ENCODE peak calls at places on chromosomes 7 and 10, in eight cellular contexts. One of them, this sample, is unnamed.

GRCh38 chr7:55557666-55558188 is 14.6 kb downstream of the VOPP1 start:
- DNase-seq in LNCaP clone FGC: no peak
- DNase-seq in epithelial cell of esophagus: no peak
- DNase-seq in cardiac fibroblast: no peak
- DNase-seq in AG10803: no peak
- DNase-seq in Panc1: no peak
- DNase-seq in astrocyte of the spinal cord: no peak
- DNase-seq in foreskin fibroblast: no peak
- DNase-seq in this sample: peak

GRCh38 chr7:90749774-90750173 is 153.7 kb downstream of the CDK14 start:
- DNase-seq in foreskin fibroblast: peak
- DNase-seq in cardiac fibroblast: peak
- DNase-seq in LNCaP clone FGC: no peak
- DNase-seq in AG10803: peak
- DNase-seq in epithelial cell of esophagus: peak
- DNase-seq in astrocyte of the spinal cord: no peak
- DNase-seq in Panc1: no peak
- DNase-seq in this sample: no peak

GRCh38 chr7:2170576-2171521 is 61.9 kb downstream of the MAD1L1 start:
- DNase-seq in Panc1: no peak
- DNase-seq in AG10803: no peak
- DNase-seq in LNCaP clone FGC: no peak
- DNase-seq in epithelial cell of esophagus: no peak
- DNase-seq in astrocyte of the spinal cord: no peak
- DNase-seq in foreskin fibroblast: no peak
- DNase-seq in cardiac fibroblast: no peak
- DNase-seq in this sample: no peak

GRCh38 chr10:71086439-71087080 is 125.8 kb upstream of the UNC5B start:
- DNase-seq in epithelial cell of esophagus: no peak
- DNase-seq in LNCaP clone FGC: no peak
- DNase-seq in Panc1: no peak
- DNase-seq in cardiac fibroblast: no peak
- DNase-seq in foreskin fibroblast: no peak
- DNase-seq in astrocyte of the spinal cord: no peak
- DNase-seq in AG10803: no peak
- DNase-seq in this sample: no peak

GRCh38 chr7:54116956-54117355 is 425.2 kb upstream of the VSTM2A start:
- DNase-seq in LNCaP clone FGC: no peak
- DNase-seq in astrocyte of the spinal cord: no peak
- DNase-seq in epithelial cell of esophagus: no peak
- DNase-seq in AG10803: no peak
- DNase-seq in foreskin fibroblast: no peak
- DNase-seq in cardiac fibroblast: no peak
- DNase-seq in Panc1: no peak
- DNase-seq in this sample: no peak

GRCh38 chr7:105136221-105136620 is 122.2 kb downstream of the KMT2E start:
- DNase-seq in cardiac fibroblast: no peak
- DNase-seq in AG10803: peak
- DNase-seq in Panc1: peak
- DNase-seq in epithelial cell of esophagus: no peak
- DNase-seq in foreskin fibroblast: no peak
- DNase-seq in LNCaP clone FGC: no peak
- DNase-seq in astrocyte of the spinal cord: no peak
- DNase-seq in this sample: no peak

GRCh38 chr7:95045236-95045923 is 138.0 kb downstream of the PPP1R9A start:
- DNase-seq in foreskin fibroblast: peak
- DNase-seq in AG10803: peak
- DNase-seq in LNCaP clone FGC: no peak
- DNase-seq in cardiac fibroblast: peak
- DNase-seq in epithelial cell of esophagus: peak
- DNase-seq in Panc1: no peak
- DNase-seq in astrocyte of the spinal cord: peak
- DNase-seq in this sample: no peak

GRCh38 chr10:118405933-118406332 is 63.8 kb upstream of the FAM204A start:
- DNase-seq in foreskin fibroblast: no peak
- DNase-seq in cardiac fibroblast: no peak
- DNase-seq in astrocyte of the spinal cord: no peak
- DNase-seq in LNCaP clone FGC: no peak
- DNase-seq in Panc1: no peak
- DNase-seq in AG10803: peak
- DNase-seq in epithelial cell of esophagus: peak
- DNase-seq in this sample: no peak

GRCh38 chr7:98178321-98178720 is 32.9 kb upstream of the BHLHA15 start:
- DNase-seq in cardiac fibroblast: no peak
- DNase-seq in astrocyte of the spinal cord: no peak
- DNase-seq in LNCaP clone FGC: no peak
- DNase-seq in Panc1: no peak
- DNase-seq in epithelial cell of esophagus: peak
- DNase-seq in AG10803: no peak
- DNase-seq in foreskin fibroblast: no peak
- DNase-seq in this sample: no peak

GRCh38 chr7:101315336-101315735 is 6.3 kb downstream of the IFT22 start:
- DNase-seq in LNCaP clone FGC: no peak
- DNase-seq in AG10803: peak
- DNase-seq in cardiac fibroblast: peak
- DNase-seq in astrocyte of the spinal cord: peak
- DNase-seq in Panc1: no peak
- DNase-seq in epithelial cell of esophagus: peak
- DNase-seq in foreskin fibroblast: peak
- DNase-seq in this sample: peak

DNA sequence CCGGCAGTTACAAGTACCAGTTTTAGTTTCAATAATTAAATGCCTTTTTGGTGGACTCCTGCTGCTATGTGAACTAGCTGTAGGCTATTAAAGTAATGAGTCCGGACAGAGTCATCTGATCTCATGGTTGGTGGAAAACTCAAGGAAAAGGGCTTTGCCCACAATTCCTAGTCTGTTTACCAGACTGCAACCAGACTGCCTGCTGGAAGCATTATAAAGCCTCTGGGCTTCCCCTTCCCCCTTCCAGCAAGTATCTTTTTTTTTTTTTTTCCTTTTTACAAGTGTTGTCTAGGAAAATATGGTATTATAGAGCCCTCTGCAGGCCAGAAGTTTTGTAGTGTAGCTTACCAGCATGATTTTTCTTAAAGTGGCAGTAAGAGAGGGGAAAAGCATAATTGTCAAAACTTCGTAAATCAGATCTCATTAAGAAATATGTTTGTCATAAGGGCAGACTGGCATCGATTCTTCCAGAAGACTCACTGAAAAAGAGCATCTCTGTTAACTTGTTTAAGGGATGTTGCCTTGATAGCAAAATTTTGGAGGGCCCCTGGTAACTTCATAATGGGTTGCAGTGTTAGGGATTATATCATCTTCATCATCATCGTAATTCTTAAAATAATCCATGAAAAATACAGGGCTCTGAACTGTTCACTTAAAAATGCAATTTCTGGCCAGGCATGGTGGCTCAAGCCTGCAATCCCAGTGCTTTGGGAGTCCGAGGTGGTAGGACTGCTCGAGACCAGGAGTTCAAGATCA is 181.3 kb downstream of the TAX1BP1 start:
- DNase-seq in AG10803: peak
- DNase-seq in LNCaP clone FGC: peak
- DNase-seq in astrocyte of the spinal cord: peak
- DNase-seq in cardiac fibroblast: peak
- DNase-seq in foreskin fibroblast: peak
- DNase-seq in Panc1: peak
- DNase-seq in epithelial cell of esophagus: peak
- DNase-seq in this sample: peak
- TF ChIP-seq CTCF in AG10803: peak
- TF ChIP-seq CTCF in LNCaP clone FGC: peak
- TF ChIP-seq CTCF in astrocyte of the spinal cord: peak
- TF ChIP-seq CTCF in cardiac fibroblast: peak
- TF ChIP-seq CTCF in foreskin fibroblast: peak
- TF ChIP-seq CTCF in Panc1: peak
- TF ChIP-seq CTCF in epithelial cell of esophagus: peak
- TF ChIP-seq CTCF in this sample: peak

GRCh38 chr10:21396889-21397288 is 128.6 kb downstream of the SKIDA1 start:
- DNase-seq in LNCaP clone FGC: no peak
- DNase-seq in AG10803: no peak
- DNase-seq in astrocyte of the spinal cord: no peak
- DNase-seq in cardiac fibroblast: no peak
- DNase-seq in epithelial cell of esophagus: no peak
- DNase-seq in Panc1: no peak
- DNase-seq in foreskin fibroblast: no peak
- DNase-seq in this sample: no peak

GRCh38 chr10:21402606-21403083 is 122.8 kb downstream of the SKIDA1 start:
- DNase-seq in AG10803: peak
- DNase-seq in LNCaP clone FGC: peak
- DNase-seq in foreskin fibroblast: peak
- DNase-seq in Panc1: no peak
- DNase-seq in astrocyte of the spinal cord: peak
- DNase-seq in cardiac fibroblast: peak
- DNase-seq in epithelial cell of esophagus: peak
- DNase-seq in this sample: no peak

GRCh38 chr10:21399392-21400015 is 126.0 kb downstream of the SKIDA1 start:
- DNase-seq in cardiac fibroblast: peak
- DNase-seq in AG10803: peak
- DNase-seq in LNCaP clone FGC: peak
- DNase-seq in astrocyte of the spinal cord: peak
- DNase-seq in foreskin fibroblast: peak
- DNase-seq in epithelial cell of esophagus: peak
- DNase-seq in Panc1: no peak
- DNase-seq in this sample: no peak

GRCh38 chr10:21401196-21401595 is 124.3 kb downstream of the SKIDA1 start:
- DNase-seq in AG10803: peak
- DNase-seq in LNCaP clone FGC: no peak
- DNase-seq in astrocyte of the spinal cord: peak
- DNase-seq in cardiac fibroblast: no peak
- DNase-seq in Panc1: no peak
- DNase-seq in foreskin fibroblast: peak
- DNase-seq in epithelial cell of esophagus: peak
- DNase-seq in this sample: no peak

DNA sequence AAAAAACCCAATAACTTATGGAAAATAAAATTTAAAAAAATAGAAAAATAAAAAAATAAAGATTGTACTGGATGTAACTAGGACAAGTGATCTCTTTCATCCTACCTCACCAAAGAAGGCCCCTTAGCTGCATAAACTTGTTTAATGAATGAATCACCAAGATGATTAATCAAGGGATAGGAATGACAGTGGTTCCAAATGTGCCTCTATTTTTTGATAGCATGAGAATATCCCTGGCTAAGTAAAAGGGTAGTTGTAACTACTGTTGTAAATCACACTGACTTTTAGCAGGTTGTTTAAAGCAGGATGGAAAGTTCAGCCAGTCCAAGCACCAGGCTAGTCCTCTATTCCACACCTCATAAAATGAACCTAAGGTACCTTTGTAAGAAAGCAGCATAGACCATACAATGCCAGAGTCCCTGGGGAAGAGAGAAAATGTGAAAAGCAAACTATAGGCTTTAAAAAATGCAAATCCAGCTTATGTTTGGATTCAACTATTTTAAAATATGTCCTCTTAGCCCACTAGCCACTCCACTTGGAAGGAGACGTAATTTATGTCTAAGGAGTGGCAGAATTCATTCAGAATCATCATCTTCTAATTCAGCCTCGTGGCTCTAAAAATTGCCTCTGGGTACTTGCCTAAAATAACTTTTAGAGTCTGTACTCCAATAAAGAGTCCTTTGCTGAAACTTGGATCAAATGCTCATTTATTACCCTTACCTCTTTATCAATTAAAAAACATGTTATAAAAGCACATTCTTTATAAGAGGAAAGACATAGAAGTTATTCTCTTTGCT is 126.7 kb downstream of the SKIDA1 start:
- DNase-seq in LNCaP clone FGC: no peak
- DNase-seq in cardiac fibroblast: no peak
- DNase-seq in epithelial cell of esophagus: peak
- DNase-seq in foreskin fibroblast: peak
- DNase-seq in Panc1: peak
- DNase-seq in astrocyte of the spinal cord: peak
- DNase-seq in AG10803: peak
- DNase-seq in this sample: no peak
- H3K4me3 ChIP-seq in LNCaP clone FGC: no peak
- H3K4me3 ChIP-seq in cardiac fibroblast: no peak
- H3K4me3 ChIP-seq in epithelial cell of esophagus: no peak
- H3K4me3 ChIP-seq in foreskin fibroblast: no peak
- H3K4me3 ChIP-seq in Panc1: no peak
- H3K4me3 ChIP-seq in astrocyte of the spinal cord: no peak
- H3K4me3 ChIP-seq in AG10803: no peak
- H3K4me3 ChIP-seq in this sample: no peak

DNA sequence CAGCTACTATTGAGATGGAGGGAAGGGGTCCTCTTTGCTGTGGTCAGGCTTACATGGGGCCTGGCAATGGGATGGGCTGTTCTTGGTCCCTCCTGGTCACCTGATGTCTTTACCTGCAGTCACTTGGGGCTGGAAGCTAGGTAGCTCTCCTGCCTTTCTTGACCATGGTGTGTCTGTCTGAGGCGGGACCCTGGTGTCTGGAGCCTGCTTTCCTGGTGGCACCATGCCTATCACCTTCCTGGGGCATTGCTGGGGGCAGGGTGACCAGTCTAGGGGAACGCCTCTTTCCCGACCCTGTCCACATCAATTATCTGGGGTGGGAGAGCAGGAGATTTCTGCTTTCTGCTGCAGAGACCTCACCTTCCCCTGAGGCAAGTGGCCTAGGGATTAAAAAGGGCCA is 55.6 kb downstream of the ARHGAP22 start:
- DNase-seq in cardiac fibroblast: no peak
- DNase-seq in foreskin fibroblast: no peak
- DNase-seq in epithelial cell of esophagus: no peak
- DNase-seq in LNCaP clone FGC: no peak
- DNase-seq in Panc1: no peak
- DNase-seq in AG10803: no peak
- DNase-seq in astrocyte of the spinal cord: no peak
- DNase-seq in this sample: no peak
- TF ChIP-seq CTCF in cardiac fibroblast: no peak
- TF ChIP-seq CTCF in foreskin fibroblast: no peak
- TF ChIP-seq CTCF in epithelial cell of esophagus: no peak
- TF ChIP-seq CTCF in LNCaP clone FGC: no peak
- TF ChIP-seq CTCF in Panc1: no peak
- TF ChIP-seq CTCF in AG10803: no peak
- TF ChIP-seq CTCF in astrocyte of the spinal cord: no peak
- TF ChIP-seq CTCF in this sample: no peak

DNA sequence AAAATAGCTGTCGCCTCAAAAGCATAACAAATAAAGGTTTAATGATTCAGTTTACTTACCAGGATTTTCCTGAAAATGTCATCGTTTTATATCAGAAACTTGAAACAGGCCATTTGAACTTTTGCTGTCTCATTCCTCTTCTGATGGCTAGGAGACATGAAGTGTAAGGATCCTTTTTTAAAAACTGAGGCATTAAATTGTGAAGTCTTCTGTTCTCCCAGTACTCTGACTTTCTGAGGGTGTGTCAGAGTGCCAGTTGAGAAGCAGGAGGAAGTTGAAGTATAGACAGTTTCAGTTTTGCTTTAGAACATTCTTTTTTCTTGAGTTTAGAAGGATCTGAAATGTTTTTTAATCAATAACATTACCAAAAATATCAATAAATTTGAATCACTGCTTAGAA is at the start of gene SAMD9L:
- DNase-seq in epithelial cell of esophagus: peak
- DNase-seq in cardiac fibroblast: peak
- DNase-seq in LNCaP clone FGC: no peak
- DNase-seq in AG10803: peak
- DNase-seq in astrocyte of the spinal cord: peak
- DNase-seq in foreskin fibroblast: peak
- DNase-seq in Panc1: no peak
- DNase-seq in this sample: no peak
- H3K4me3 ChIP-seq in epithelial cell of esophagus: peak
- H3K4me3 ChIP-seq in cardiac fibroblast: peak
- H3K4me3 ChIP-seq in LNCaP clone FGC: peak
- H3K4me3 ChIP-seq in AG10803: peak
- H3K4me3 ChIP-seq in astrocyte of the spinal cord: peak
- H3K4me3 ChIP-seq in foreskin fibroblast: peak
- H3K4me3 ChIP-seq in Panc1: peak
- H3K4me3 ChIP-seq in this sample: peak

This sample was measured in GM12864.